ENCODE peak calls at places on chromosomes 5 and 9, in five cellular contexts. One of them, this sample, is unnamed.

GRCh38 chr5:55994502-55994997 is at the start of gene IL6ST:
- DNase-seq in uterus: no peak
- DNase-seq in gastrocnemius medialis: no peak
- DNase-seq in A549: peak
- DNase-seq in HepG2: peak
- DNase-seq in this sample: no peak

GRCh38 chr9:91429501-91429900 is 5.9 kb upstream of the NFIL3 start:
- DNase-seq in uterus: no peak
- DNase-seq in gastrocnemius medialis: no peak
- DNase-seq in A549: no peak
- DNase-seq in HepG2: no peak
- DNase-seq in this sample: no peak

GRCh38 chr5:14206028-14206725 is 63.0 kb downstream of the TRIO start:
- DNase-seq in uterus: no peak
- DNase-seq in gastrocnemius medialis: no peak
- DNase-seq in A549: no peak
- DNase-seq in HepG2: no peak
- DNase-seq in this sample: no peak

GRCh38 chr5:39376293-39376714 is 12.0 kb upstream of the C9 start:
- DNase-seq in uterus: peak
- DNase-seq in gastrocnemius medialis: no peak
- DNase-seq in A549: peak
- DNase-seq in HepG2: peak
- DNase-seq in this sample: no peak

GRCh38 chr5:159123700-159124099 is 24.0 kb upstream of the EBF1 start:
- DNase-seq in uterus: no peak
- DNase-seq in gastrocnemius medialis: no peak
- DNase-seq in A549: no peak
- DNase-seq in HepG2: no peak
- DNase-seq in this sample: no peak

GRCh38 chr5:157828031-157828948 is 30.7 kb downstream of the CLINT1 start:
- DNase-seq in uterus: no peak
- DNase-seq in gastrocnemius medialis: no peak
- DNase-seq in A549: no peak
- DNase-seq in HepG2: no peak
- DNase-seq in this sample: no peak

GRCh38 chr5:31648326-31648725 is 9.4 kb downstream of the PDZD2 start:
- DNase-seq in uterus: no peak
- DNase-seq in gastrocnemius medialis: no peak
- DNase-seq in A549: no peak
- DNase-seq in HepG2: no peak
- DNase-seq in this sample: no peak

GRCh38 chr5:88967633-88968585 is 84.9 kb upstream of the MEF2C start:
- DNase-seq in uterus: no peak
- DNase-seq in gastrocnemius medialis: no peak
- DNase-seq in A549: no peak
- DNase-seq in HepG2: no peak
- DNase-seq in this sample: no peak

GRCh38 chr9:134770972-134771971 is 109.3 kb upstream of the FCN2 start:
- DNase-seq in uterus: no peak
- DNase-seq in gastrocnemius medialis: no peak
- DNase-seq in A549: no peak
- DNase-seq in HepG2: no peak
- DNase-seq in this sample: no peak

GRCh38 chr9:93673271-93673843 is 97.0 kb downstream of the PHF2 start:
- DNase-seq in uterus: peak
- DNase-seq in gastrocnemius medialis: peak
- DNase-seq in A549: no peak
- DNase-seq in HepG2: no peak
- DNase-seq in this sample: no peak

GRCh38 chr9:113577525-113578261 is 114.2 kb downstream of the RGS3 start:
- DNase-seq in uterus: no peak
- DNase-seq in gastrocnemius medialis: no peak
- DNase-seq in A549: no peak
- DNase-seq in HepG2: no peak
- DNase-seq in this sample: no peak

GRCh38 chr5:180078348-180078747 is 6.8 kb upstream of the RNF130 start:
- DNase-seq in uterus: no peak
- DNase-seq in gastrocnemius medialis: no peak
- DNase-seq in A549: no peak
- DNase-seq in HepG2: no peak
- DNase-seq in this sample: no peak

GRCh38 chr9:122125891-122126331 is 32.8 kb upstream of the TTLL11 start:
- DNase-seq in uterus: no peak
- DNase-seq in gastrocnemius medialis: no peak
- DNase-seq in A549: no peak
- DNase-seq in HepG2: peak
- DNase-seq in this sample: no peak

GRCh38 chr5:169876376-169876775 is 103.9 kb downstream of the INSYN2B start:
- DNase-seq in uterus: no peak
- DNase-seq in gastrocnemius medialis: no peak
- DNase-seq in A549: no peak
- DNase-seq in HepG2: no peak
- DNase-seq in this sample: no peak

GRCh38 chr5:79133121-79133656 is 21.6 kb downstream of the BHMT start:
- DNase-seq in uterus: no peak
- DNase-seq in gastrocnemius medialis: no peak
- DNase-seq in A549: no peak
- DNase-seq in HepG2: peak
- DNase-seq in this sample: no peak

GRCh38 chr5:34657550-34657921 is 1.4 kb downstream of the RAI14 start:
- DNase-seq in uterus: peak
- DNase-seq in gastrocnemius medialis: no peak
- DNase-seq in A549: peak
- DNase-seq in HepG2: peak
- DNase-seq in this sample: no peak

GRCh38 chr5:100409538-100409937 is 125.6 kb upstream of the FAM174A start:
- DNase-seq in uterus: no peak
- DNase-seq in gastrocnemius medialis: no peak
- DNase-seq in A549: no peak
- DNase-seq in HepG2: no peak
- DNase-seq in this sample: no peak

GRCh38 chr5:173299820-173300219 is 28.4 kb downstream of the STC2 start:
- DNase-seq in uterus: no peak
- DNase-seq in gastrocnemius medialis: no peak
- DNase-seq in A549: no peak
- DNase-seq in HepG2: peak
- DNase-seq in this sample: no peak

GRCh38 chr9:72300884-72301283 is 64.1 kb downstream of the ZFAND5 start:
- DNase-seq in uterus: no peak
- DNase-seq in gastrocnemius medialis: no peak
- DNase-seq in A549: no peak
- DNase-seq in HepG2: no peak
- DNase-seq in this sample: no peak

GRCh38 chr9:128882677-128883590 is 1.0 kb downstream of the LRRC8A start:
- DNase-seq in uterus: no peak
- DNase-seq in gastrocnemius medialis: no peak
- DNase-seq in A549: no peak
- DNase-seq in HepG2: peak
- DNase-seq in this sample: no peak

GRCh38 chr9:35001803-35002502 is 12.4 kb downstream of the DNAJB5 start:
- DNase-seq in uterus: no peak
- DNase-seq in gastrocnemius medialis: no peak
- DNase-seq in A549: no peak
- DNase-seq in HepG2: no peak
- DNase-seq in this sample: no peak

GRCh38 chr5:78591227-78591626 is 57.3 kb downstream of the LHFPL2 start:
- DNase-seq in uterus: no peak
- DNase-seq in gastrocnemius medialis: no peak
- DNase-seq in A549: peak
- DNase-seq in HepG2: peak
- DNase-seq in this sample: no peak

GRCh38 chr9:124427281-124427680 is 12.0 kb upstream of the PSMB7 start:
- DNase-seq in uterus: no peak
- DNase-seq in gastrocnemius medialis: no peak
- DNase-seq in A549: no peak
- DNase-seq in HepG2: no peak
- DNase-seq in this sample: no peak

GRCh38 chr9:36906492-36906891 is 127.6 kb downstream of the PAX5 start:
- DNase-seq in uterus: no peak
- DNase-seq in gastrocnemius medialis: no peak
- DNase-seq in A549: no peak
- DNase-seq in HepG2: no peak
- DNase-seq in this sample: no peak

GRCh38 chr9:12698293-12698692 is 5.1 kb downstream of the TYRP1 start:
- DNase-seq in uterus: no peak
- DNase-seq in gastrocnemius medialis: no peak
- DNase-seq in A549: no peak
- DNase-seq in HepG2: no peak
- DNase-seq in this sample: no peak

GRCh38 chr5:155004138-155004744 is 9.3 kb upstream of the KIF4B start:
- DNase-seq in uterus: no peak
- DNase-seq in gastrocnemius medialis: no peak
- DNase-seq in A549: no peak
- DNase-seq in HepG2: peak
- DNase-seq in this sample: no peak

GRCh38 chr5:139982157-139982974 is 60.7 kb downstream of the NRG2 start:
- DNase-seq in uterus: no peak
- DNase-seq in gastrocnemius medialis: no peak
- DNase-seq in A549: no peak
- DNase-seq in HepG2: no peak
- DNase-seq in this sample: no peak

GRCh38 chr9:107336718-107337360 is 53.8 kb downstream of the RAD23B start:
- DNase-seq in uterus: no peak
- DNase-seq in gastrocnemius medialis: peak
- DNase-seq in A549: no peak
- DNase-seq in HepG2: no peak
- DNase-seq in this sample: no peak

GRCh38 chr5:143499480-143500114 is 96.1 kb upstream of the NR3C1 start:
- DNase-seq in uterus: no peak
- DNase-seq in gastrocnemius medialis: no peak
- DNase-seq in A549: no peak
- DNase-seq in HepG2: no peak
- DNase-seq in this sample: no peak

GRCh38 chr9:77857513-77858298 is 173.9 kb downstream of the GNAQ start:
- DNase-seq in uterus: no peak
- DNase-seq in gastrocnemius medialis: no peak
- DNase-seq in A549: no peak
- DNase-seq in HepG2: no peak
- DNase-seq in this sample: no peak

GRCh38 chr9:129283705-129284606 is 105.9 kb upstream of the IER5L start:
- DNase-seq in uterus: no peak
- DNase-seq in gastrocnemius medialis: peak
- DNase-seq in A549: no peak
- DNase-seq in HepG2: no peak
- DNase-seq in this sample: no peak

GRCh38 chr5:35777358-35778087 is 79.2 kb upstream of the IL7R start:
- DNase-seq in uterus: no peak
- DNase-seq in gastrocnemius medialis: peak
- DNase-seq in A549: peak
- DNase-seq in HepG2: peak
- DNase-seq in this sample: no peak
- TF ChIP-seq CTCF in uterus: peak
- TF ChIP-seq CTCF in gastrocnemius medialis: no peak
- TF ChIP-seq CTCF in A549: peak
- TF ChIP-seq CTCF in HepG2: peak
- TF ChIP-seq CTCF in this sample: peak

GRCh38 chr5:113084402-113085083 is 107.9 kb downstream of the DCP2 start:
- DNase-seq in uterus: no peak
- DNase-seq in gastrocnemius medialis: no peak
- DNase-seq in A549: no peak
- DNase-seq in HepG2: no peak
- DNase-seq in this sample: no peak
- H3K27ac ChIP-seq in uterus: no peak
- H3K27ac ChIP-seq in gastrocnemius medialis: no peak
- H3K27ac ChIP-seq in A549: no peak
- H3K27ac ChIP-seq in HepG2: no peak
- H3K27ac ChIP-seq in this sample: no peak

GRCh38 chr5:132865668-132866341 is 464 bp downstream of the GDF9 start:
- DNase-seq in uterus: no peak
- DNase-seq in gastrocnemius medialis: no peak
- DNase-seq in A549: no peak
- DNase-seq in HepG2: no peak
- DNase-seq in this sample: no peak

GRCh38 chr5:132866342-132867045 is at the start of the genes GDF9 and UQCRQ:
- DNase-seq in uterus: peak
- DNase-seq in gastrocnemius medialis: peak
- DNase-seq in A549: peak
- DNase-seq in HepG2: peak
- DNase-seq in this sample: peak

GRCh38 chr5:132856011-132856410 is 10.3 kb downstream of the GDF9 start:
- DNase-seq in uterus: no peak
- DNase-seq in gastrocnemius medialis: no peak
- DNase-seq in A549: no peak
- DNase-seq in HepG2: no peak
- DNase-seq in this sample: no peak

GRCh38 chr5:132859889-132860437 is 6.3 kb downstream of the GDF9 start:
- DNase-seq in uterus: no peak
- DNase-seq in gastrocnemius medialis: no peak
- DNase-seq in A549: no peak
- DNase-seq in HepG2: no peak
- DNase-seq in this sample: no peak

DNA sequence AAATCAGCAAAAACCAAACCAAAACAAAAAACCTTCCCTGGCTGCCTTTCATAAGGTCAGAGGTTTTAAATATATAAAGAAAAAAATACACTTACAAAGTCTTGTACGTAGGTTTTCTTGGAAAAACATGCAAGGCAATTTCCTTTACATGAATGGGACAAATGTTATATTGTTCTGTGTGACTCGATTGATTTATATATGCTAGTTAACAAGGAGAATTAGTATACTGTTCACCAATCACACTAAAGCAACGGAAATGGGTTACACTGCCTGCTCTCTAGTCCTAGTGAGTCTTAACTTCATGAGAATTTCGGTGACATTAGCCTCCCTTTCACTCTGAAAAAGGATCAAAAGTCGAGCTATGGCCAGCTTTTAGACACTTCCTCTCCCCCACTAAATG is 5.5 kb downstream of the GDF9 start:
- DNase-seq in uterus: no peak
- DNase-seq in gastrocnemius medialis: no peak
- DNase-seq in A549: no peak
- DNase-seq in HepG2: no peak
- DNase-seq in this sample: no peak
- TF ChIP-seq POLR2A in uterus: no peak
- TF ChIP-seq POLR2A in gastrocnemius medialis: no peak
- TF ChIP-seq POLR2A in A549: no peak
- TF ChIP-seq POLR2A in HepG2: no peak
- TF ChIP-seq POLR2A in this sample: no peak

DNA sequence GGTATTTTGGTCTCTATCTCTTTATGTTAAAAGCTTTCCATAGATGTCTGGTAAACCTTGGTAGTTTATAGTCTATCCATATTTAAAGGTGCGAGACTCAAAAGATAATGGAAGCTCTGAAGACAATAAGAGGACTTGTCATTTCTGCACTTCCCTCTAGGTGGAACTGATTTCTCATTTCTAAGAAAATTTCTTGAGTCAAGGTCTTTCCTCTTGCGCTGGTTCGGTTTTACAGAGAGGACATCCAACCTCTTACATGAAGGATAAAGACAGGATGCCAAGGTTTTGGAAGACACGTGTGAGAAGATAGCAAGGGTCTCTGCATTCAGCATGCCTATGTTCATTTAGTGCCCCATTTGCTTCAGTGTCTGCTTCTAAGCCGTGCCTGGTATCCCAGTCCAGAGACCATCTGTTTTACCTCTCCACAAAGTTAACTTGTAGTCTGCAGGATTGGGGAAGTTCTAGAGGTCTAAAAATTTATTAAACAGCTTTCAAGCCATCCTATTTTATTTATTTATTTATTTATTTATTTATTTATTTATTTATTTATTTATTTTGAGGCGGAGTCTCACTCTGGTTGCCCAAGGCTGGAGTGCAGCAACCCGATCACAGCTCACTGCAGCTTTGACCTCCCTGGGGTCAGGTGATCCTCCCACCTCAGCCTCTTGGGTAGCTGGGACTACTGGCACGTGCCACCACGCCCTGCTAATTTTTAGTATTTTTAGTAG is 41.6 kb downstream of the KIAA1191 start:
- DNase-seq in uterus: no peak
- DNase-seq in gastrocnemius medialis: no peak
- DNase-seq in A549: peak
- DNase-seq in HepG2: peak
- DNase-seq in this sample: no peak
- TF ChIP-seq CTCF in uterus: no peak
- TF ChIP-seq CTCF in gastrocnemius medialis: peak
- TF ChIP-seq CTCF in A549: peak
- TF ChIP-seq CTCF in HepG2: peak
- TF ChIP-seq CTCF in this sample: no peak

This sample was measured in esophagus squamous epithelium.